ENCODE peak calls at places on chromosomes 1 and 21, in ten cellular contexts. G, P, X, Y, D, Z, E, S, C and K are unnamed samples.
A peak's percentile ranks its signal among the peaks of the same experiment; 100 is the strongest.

GRCh38 chr21:44734026-44734745 is 22.8 kb upstream of the TSPEAR start:
- DNase-seq in G (no peak), C (no peak), Y (no peak), X (no peak), D (no peak), S (no peak), Z (no peak), E (no peak), P (no peak), K (no peak)

GRCh38 chr1:167935252-167936067 is 1.0 kb upstream of the DCAF6 start:
- DNase-seq in S (peak; percentile 58), Y (no peak), C (no peak), D (peak; percentile 20), Z (peak; percentile 65), X (peak; percentile 83), P (peak; percentile 33), G (peak; percentile 56), E (peak; percentile 40), K (no peak)

GRCh38 chr1:36752891-36753361 is 270.2 kb upstream of the CSF3R start:
- DNase-seq in S (no peak), P (no peak), Z (no peak), G (no peak), Y (no peak), E (no peak), D (no peak), X (no peak), C (no peak), K (no peak)

GRCh38 chr1:112126598-112126997 is 137.1 kb upstream of the KCND3 start:
- DNase-seq in C (no peak), X (no peak), Y (no peak), S (no peak), E (no peak), G (no peak), D (no peak), Z (no peak), P (no peak), K (no peak)

GRCh38 chr1:13968361-13968760 is 268.4 kb downstream of the PRDM2 start:
- DNase-seq in D (no peak), C (no peak), Y (no peak), E (no peak), P (no peak), Z (no peak), S (no peak), X (no peak), G (no peak), K (no peak)

GRCh38 chr1:24411963-24412362 is 1.6 kb downstream of the STPG1 start:
- DNase-seq in E (no peak), S (peak; percentile 86), C (no peak), X (no peak), D (no peak), Y (no peak), Z (no peak), G (peak; percentile 17), P (no peak), K (no peak)

GRCh38 chr1:225965231-225965630 is 24.2 kb upstream of the LEFTY2 start:
- DNase-seq in C (no peak), G (no peak), Z (no peak), P (no peak), Y (no peak), E (no peak), S (no peak), D (no peak), X (no peak), K (no peak)

GRCh38 chr1:184210048-184210447 is 158.5 kb downstream of the TSEN15 start:
- DNase-seq in Y (no peak), C (no peak), G (peak; percentile 12), D (no peak), Z (peak; percentile 41), X (no peak), P (peak; percentile 39), S (no peak), E (no peak), K (no peak)

GRCh38 chr1:230160957-230161771 is 94.1 kb downstream of the GALNT2 start:
- DNase-seq in Y (peak; percentile 79), D (no peak), G (no peak), Z (no peak), E (no peak), P (no peak), S (peak; percentile 56), X (no peak), C (no peak), K (peak; percentile 85)

GRCh38 chr1:243264718-243265117 is 8.9 kb downstream of the SDCCAG8 start:
- DNase-seq in E (no peak), S (peak; percentile 91), Y (peak; percentile 94), Z (no peak), C (no peak), D (no peak), G (peak; percentile 82), X (no peak), P (no peak), K (peak; percentile 73)

GRCh38 chr1:24694380-24694843 is 50.8 kb upstream of the CLIC4 start:
- DNase-seq in C (no peak), Z (peak; percentile 85), Y (no peak), S (no peak), E (no peak), G (peak; percentile 40), D (no peak), X (no peak), P (no peak), K (no peak)

GRCh38 chr1:1599919-1600860 is at the start of gene FNDC10:
- DNase-seq in Y (no peak), Z (no peak), X (no peak), P (no peak), S (no peak), D (no peak), G (no peak), E (no peak), C (no peak), K (no peak)

GRCh38 chr21:35540950-35541632 is 492.0 kb upstream of the RUNX1 start:
- DNase-seq in E (no peak), G (peak; percentile 16), D (no peak), S (no peak), X (no peak), Z (no peak), C (no peak), Y (no peak), P (no peak), K (no peak)

GRCh38 chr1:39933956-39934941 is 20.7 kb upstream of the MFSD2A start:
- DNase-seq in G (peak; percentile 18), C (peak; percentile 27), S (peak; percentile 96), Z (peak; percentile 85), P (peak; percentile 70), D (peak; percentile 48), X (no peak), E (no peak), Y (no peak), K (no peak)

GRCh38 chr1:213397638-213398037 is 346.6 kb downstream of the RPS6KC1 start:
- DNase-seq in S (no peak), P (no peak), Z (no peak), E (no peak), D (no peak), C (no peak), X (no peak), Y (no peak), G (no peak), K (no peak)

GRCh38 chr1:3611170-3612019 is at the start of gene MEGF6:
- DNase-seq in G (no peak), S (peak; percentile 37), E (peak; percentile 43), Z (peak; percentile 87), C (no peak), Y (peak; percentile 48), P (peak; percentile 42), D (peak; percentile 37), X (peak; percentile 56), K (no peak)

GRCh38 chr1:66315675-66316074 is 218.3 kb upstream of the SGIP1 start:
- DNase-seq in S (peak; percentile 78), P (no peak), G (peak; percentile 13), D (no peak), Z (no peak), C (no peak), E (no peak), X (no peak), Y (no peak), K (no peak)

GRCh38 chr1:62318756-62319544 is at the start of gene KANK4:
- DNase-seq in D (no peak), Z (peak; percentile 53), Y (no peak), C (no peak), G (no peak), P (no peak), S (peak; percentile 6), E (no peak), X (no peak), K (no peak)

GRCh38 chr1:150532860-150533259 is 16.3 kb upstream of the ADAMTSL4 start:
- DNase-seq in E (no peak), C (no peak), Y (no peak), X (no peak), P (no peak), D (no peak), G (no peak), Z (peak; percentile 78), S (no peak), K (no peak)

GRCh38 chr1:33298623-33299277 is 22.1 kb downstream of the A3GALT2 start:
- DNase-seq in S (peak; percentile 79), Y (peak; percentile 40), G (peak; percentile 48), Z (peak; percentile 92), D (peak; percentile 67), P (peak; percentile 71), E (peak; percentile 65), C (no peak), X (peak; percentile 84), K (peak; percentile 10)